ENCODE peak calls at places on chromosomes 13 and 19, in eight cellular contexts. One of them, this sample, is unnamed.

GRCh38 chr19:40466219-40467006 is at the start of gene SPTBN4:
- DNase-seq in fibroblast of pulmonary artery: no peak
- DNase-seq in left lung: peak; percentile 83
- DNase-seq in NCI-H226: no peak
- DNase-seq in DMS153: no peak
- DNase-seq in astrocyte of the spinal cord: no peak
- DNase-seq in neural progenitor cell: peak; percentile 10
- DNase-seq in T1000: no peak
- DNase-seq in this sample: peak; percentile 80

GRCh38 chr19:36103842-36104552 is 6.9 kb upstream of the OVOL3 start:
- DNase-seq in neural progenitor cell: no peak
- DNase-seq in left lung: no peak
- DNase-seq in astrocyte of the spinal cord: peak; percentile 5
- DNase-seq in NCI-H226: peak; percentile 35
- DNase-seq in T1000: no peak
- DNase-seq in DMS153: no peak
- DNase-seq in fibroblast of pulmonary artery: no peak
- DNase-seq in this sample: no peak

GRCh38 chr13:42991892-42992584 is at the start of gene EPSTI1:
- DNase-seq in astrocyte of the spinal cord: peak; percentile 83
- DNase-seq in NCI-H226: no peak
- DNase-seq in T1000: no peak
- DNase-seq in DMS153: no peak
- DNase-seq in left lung: peak; percentile 89
- DNase-seq in neural progenitor cell: peak; percentile 68
- DNase-seq in fibroblast of pulmonary artery: peak; percentile 71
- DNase-seq in this sample: peak; percentile 77

GRCh38 chr19:45781282-45782161 is 768 bp downstream of the DMPK start:
- DNase-seq in fibroblast of pulmonary artery: no peak
- DNase-seq in T1000: peak; percentile 24
- DNase-seq in astrocyte of the spinal cord: no peak
- DNase-seq in DMS153: peak; percentile 61
- DNase-seq in neural progenitor cell: no peak
- DNase-seq in left lung: peak; percentile 86
- DNase-seq in NCI-H226: no peak
- DNase-seq in this sample: no peak

GRCh38 chr13:44249439-44249838 is 124.2 kb upstream of the SERP2 start:
- DNase-seq in NCI-H226: no peak
- DNase-seq in left lung: no peak
- DNase-seq in astrocyte of the spinal cord: peak; percentile 87
- DNase-seq in T1000: peak; percentile 14
- DNase-seq in neural progenitor cell: no peak
- DNase-seq in fibroblast of pulmonary artery: peak; percentile 77
- DNase-seq in DMS153: no peak
- DNase-seq in this sample: peak; percentile 76

GRCh38 chr19:367561-367960 is 23.0 kb upstream of the MIER2 start:
- DNase-seq in neural progenitor cell: no peak
- DNase-seq in T1000: no peak
- DNase-seq in DMS153: no peak
- DNase-seq in NCI-H226: no peak
- DNase-seq in left lung: no peak
- DNase-seq in astrocyte of the spinal cord: no peak
- DNase-seq in fibroblast of pulmonary artery: no peak
- DNase-seq in this sample: peak; percentile 19

GRCh38 chr19:54653181-54653809 is 9.5 kb upstream of the LILRB4 start:
- DNase-seq in NCI-H226: no peak
- DNase-seq in astrocyte of the spinal cord: peak; percentile 3
- DNase-seq in DMS153: no peak
- DNase-seq in fibroblast of pulmonary artery: peak; percentile 31
- DNase-seq in T1000: no peak
- DNase-seq in neural progenitor cell: no peak
- DNase-seq in left lung: no peak
- DNase-seq in this sample: no peak

GRCh38 chr19:15641901-15642491 is 1.3 kb downstream of the CYP4F3 start:
- DNase-seq in astrocyte of the spinal cord: no peak
- DNase-seq in fibroblast of pulmonary artery: no peak
- DNase-seq in NCI-H226: no peak
- DNase-seq in neural progenitor cell: no peak
- DNase-seq in DMS153: no peak
- DNase-seq in left lung: no peak
- DNase-seq in T1000: no peak
- DNase-seq in this sample: no peak

GRCh38 chr19:294819-295686 is 3.9 kb upstream of the PLPP2 start:
- DNase-seq in astrocyte of the spinal cord: no peak
- DNase-seq in DMS153: no peak
- DNase-seq in T1000: no peak
- DNase-seq in left lung: peak; percentile 86
- DNase-seq in NCI-H226: no peak
- DNase-seq in neural progenitor cell: peak; percentile 80
- DNase-seq in fibroblast of pulmonary artery: peak; percentile 29
- DNase-seq in this sample: no peak

GRCh38 chr13:109877809-109878208 is 91.4 kb upstream of the IRS2 start:
- DNase-seq in fibroblast of pulmonary artery: no peak
- DNase-seq in DMS153: no peak
- DNase-seq in astrocyte of the spinal cord: no peak
- DNase-seq in T1000: no peak
- DNase-seq in neural progenitor cell: no peak
- DNase-seq in NCI-H226: no peak
- DNase-seq in left lung: no peak
- DNase-seq in this sample: no peak

GRCh38 chr13:109734002-109734785 is 52.2 kb downstream of the IRS2 start:
- DNase-seq in T1000: no peak
- DNase-seq in DMS153: no peak
- DNase-seq in fibroblast of pulmonary artery: no peak
- DNase-seq in astrocyte of the spinal cord: no peak
- DNase-seq in left lung: peak; percentile 68
- DNase-seq in NCI-H226: no peak
- DNase-seq in neural progenitor cell: no peak
- DNase-seq in this sample: no peak

GRCh38 chr13:36758345-36758744 is 60.7 kb upstream of the RFXAP start:
- DNase-seq in DMS153: peak; percentile 75
- DNase-seq in astrocyte of the spinal cord: no peak
- DNase-seq in fibroblast of pulmonary artery: no peak
- DNase-seq in left lung: no peak
- DNase-seq in neural progenitor cell: no peak
- DNase-seq in T1000: no peak
- DNase-seq in NCI-H226: no peak
- DNase-seq in this sample: no peak

GRCh38 chr13:52845766-52846566 is 2.5 kb downstream of the PCDH8 start:
- DNase-seq in T1000: no peak
- DNase-seq in left lung: peak; percentile 81
- DNase-seq in neural progenitor cell: peak; percentile 85
- DNase-seq in astrocyte of the spinal cord: peak; percentile 5
- DNase-seq in DMS153: peak; percentile 69
- DNase-seq in NCI-H226: no peak
- DNase-seq in fibroblast of pulmonary artery: peak; percentile 8
- DNase-seq in this sample: no peak

GRCh38 chr13:57629821-57630235 is 1.7 kb upstream of the PCDH17 start:
- DNase-seq in astrocyte of the spinal cord: peak; percentile 93
- DNase-seq in fibroblast of pulmonary artery: peak; percentile 84
- DNase-seq in neural progenitor cell: peak; percentile 98
- DNase-seq in NCI-H226: no peak
- DNase-seq in T1000: peak; percentile 86
- DNase-seq in DMS153: peak; percentile 96
- DNase-seq in left lung: peak; percentile 83
- DNase-seq in this sample: peak; percentile 87

GRCh38 chr19:41304706-41305483 is 5.1 kb upstream of the CCDC97 start:
- DNase-seq in neural progenitor cell: no peak
- DNase-seq in astrocyte of the spinal cord: no peak
- DNase-seq in left lung: no peak
- DNase-seq in fibroblast of pulmonary artery: no peak
- DNase-seq in DMS153: no peak
- DNase-seq in T1000: no peak
- DNase-seq in NCI-H226: no peak
- DNase-seq in this sample: peak; percentile 45

GRCh38 chr13:110055089-110055488 is 251.9 kb downstream of the COL4A1 start:
- DNase-seq in astrocyte of the spinal cord: peak; percentile 27
- DNase-seq in left lung: no peak
- DNase-seq in T1000: no peak
- DNase-seq in DMS153: no peak
- DNase-seq in NCI-H226: no peak
- DNase-seq in neural progenitor cell: no peak
- DNase-seq in fibroblast of pulmonary artery: no peak
- DNase-seq in this sample: no peak

GRCh38 chr19:49132974-49133609 is 13.7 kb downstream of the PPFIA3 start:
- DNase-seq in astrocyte of the spinal cord: no peak
- DNase-seq in fibroblast of pulmonary artery: no peak
- DNase-seq in neural progenitor cell: peak; percentile 43
- DNase-seq in T1000: no peak
- DNase-seq in NCI-H226: no peak
- DNase-seq in DMS153: peak; percentile 40
- DNase-seq in left lung: no peak
- DNase-seq in this sample: peak; percentile 69

GRCh38 chr19:52566121-52566520 is 4.0 kb upstream of the ZNF701 start:
- DNase-seq in NCI-H226: no peak
- DNase-seq in T1000: no peak
- DNase-seq in left lung: no peak
- DNase-seq in astrocyte of the spinal cord: no peak
- DNase-seq in neural progenitor cell: no peak
- DNase-seq in DMS153: no peak
- DNase-seq in fibroblast of pulmonary artery: no peak
- DNase-seq in this sample: no peak

GRCh38 chr19:51107406-51108065 is 673 bp downstream of the CTU1 start:
- DNase-seq in fibroblast of pulmonary artery: peak; percentile 25
- DNase-seq in left lung: no peak
- DNase-seq in T1000: no peak
- DNase-seq in neural progenitor cell: peak; percentile 68
- DNase-seq in DMS153: no peak
- DNase-seq in astrocyte of the spinal cord: no peak
- DNase-seq in NCI-H226: no peak
- DNase-seq in this sample: no peak

GRCh38 chr13:75566658-75567057 is 17.1 kb downstream of the UCHL3 start:
- DNase-seq in DMS153: no peak
- DNase-seq in NCI-H226: peak; percentile 3
- DNase-seq in fibroblast of pulmonary artery: peak; percentile 80
- DNase-seq in neural progenitor cell: no peak
- DNase-seq in T1000: no peak
- DNase-seq in astrocyte of the spinal cord: peak; percentile 67
- DNase-seq in left lung: no peak
- DNase-seq in this sample: no peak

GRCh38 chr19:571127-571974 is 1.0 kb upstream of the BSG start:
- DNase-seq in DMS153: peak; percentile 57
- DNase-seq in T1000: no peak
- DNase-seq in left lung: peak; percentile 74
- DNase-seq in NCI-H226: no peak
- DNase-seq in fibroblast of pulmonary artery: peak; percentile 31
- DNase-seq in astrocyte of the spinal cord: no peak
- DNase-seq in neural progenitor cell: peak; percentile 71
- DNase-seq in this sample: no peak

GRCh38 chr19:2561895-2562294 is 86.0 kb downstream of the GADD45B start:
- DNase-seq in T1000: no peak
- DNase-seq in DMS153: no peak
- DNase-seq in neural progenitor cell: no peak
- DNase-seq in left lung: peak; percentile 59
- DNase-seq in fibroblast of pulmonary artery: no peak
- DNase-seq in NCI-H226: no peak
- DNase-seq in astrocyte of the spinal cord: no peak
- DNase-seq in this sample: no peak

GRCh38 chr13:27924529-27925141 is 4.8 kb downstream of the PDX1 start:
- DNase-seq in left lung: no peak
- DNase-seq in astrocyte of the spinal cord: no peak
- DNase-seq in T1000: no peak
- DNase-seq in DMS153: no peak
- DNase-seq in neural progenitor cell: peak; percentile 42
- DNase-seq in NCI-H226: no peak
- DNase-seq in fibroblast of pulmonary artery: no peak
- DNase-seq in this sample: no peak

GRCh38 chr13:78601124-78601885 is 2.0 kb downstream of the POU4F1 start:
- DNase-seq in astrocyte of the spinal cord: no peak
- DNase-seq in NCI-H226: no peak
- DNase-seq in neural progenitor cell: peak; percentile 71
- DNase-seq in DMS153: no peak
- DNase-seq in left lung: peak; percentile 75
- DNase-seq in fibroblast of pulmonary artery: peak; percentile 33
- DNase-seq in T1000: no peak
- DNase-seq in this sample: no peak

GRCh38 chr19:329876-330275 is 14.7 kb downstream of the MIER2 start:
- DNase-seq in T1000: no peak
- DNase-seq in NCI-H226: no peak
- DNase-seq in DMS153: no peak
- DNase-seq in astrocyte of the spinal cord: no peak
- DNase-seq in fibroblast of pulmonary artery: no peak
- DNase-seq in neural progenitor cell: no peak
- DNase-seq in left lung: no peak
- DNase-seq in this sample: no peak

GRCh38 chr13:29571876-29572570 is 23.5 kb downstream of the SLC7A1 start:
- DNase-seq in T1000: no peak
- DNase-seq in NCI-H226: no peak
- DNase-seq in left lung: no peak
- DNase-seq in fibroblast of pulmonary artery: no peak
- DNase-seq in astrocyte of the spinal cord: no peak
- DNase-seq in DMS153: no peak
- DNase-seq in neural progenitor cell: no peak
- DNase-seq in this sample: no peak

GRCh38 chr19:53786744-53787143 is 37.4 kb downstream of the NLRP12 start:
- DNase-seq in neural progenitor cell: no peak
- DNase-seq in DMS153: no peak
- DNase-seq in left lung: no peak
- DNase-seq in astrocyte of the spinal cord: no peak
- DNase-seq in T1000: no peak
- DNase-seq in fibroblast of pulmonary artery: no peak
- DNase-seq in NCI-H226: no peak
- DNase-seq in this sample: no peak

GRCh38 chr19:11887618-11888531 is at the start of gene ZNF69:
- DNase-seq in left lung: peak; percentile 92
- DNase-seq in fibroblast of pulmonary artery: peak; percentile 62
- DNase-seq in DMS153: no peak
- DNase-seq in NCI-H226: no peak
- DNase-seq in neural progenitor cell: peak; percentile 97
- DNase-seq in T1000: peak; percentile 69
- DNase-seq in astrocyte of the spinal cord: peak; percentile 65
- DNase-seq in this sample: peak; percentile 90